ENCODE peak calls at places on chromosomes 6 and 20, in ten cellular contexts. C is astrocyte, R is astrocyte of the spinal cord, X is esophagus muscularis mucosa, K is HL-60, I is WERI-Rb-1, E is heart left ventricle, O is neural progenitor cell, P is glutamatergic neuron, U is fibroblast of the aortic adventitia. Q is an unnamed sample.

GRCh38 chr6:87756858-87757257 is 54.8 kb upstream of the AKIRIN2 start:
- DNase-seq in C (peak; percentile 96), R (peak; percentile 76), X (no peak), K (peak; percentile 97), I (peak; percentile 18), E (no peak), O (no peak), P (no peak), U (peak; percentile 90), Q (no peak)

GRCh38 chr20:8721098-8721497 is 347.8 kb upstream of the PLCB4 start:
- DNase-seq in C (peak; percentile 33), R (peak; percentile 63), X (no peak), K (peak; percentile 41), I (peak; percentile 53), E (peak; percentile 49), O (peak; percentile 71), P (peak; percentile 40), U (peak; percentile 81), Q (no peak)

GRCh38 chr6:38713812-38714211 is 1.3 kb upstream of the DNAH8 start:
- DNase-seq in C (no peak), R (no peak), X (no peak), K (peak; percentile 87), I (no peak), E (no peak), O (no peak), P (no peak), U (no peak), Q (no peak)

GRCh38 chr6:35477551-35478179 is 9.5 kb downstream of the RPL10A start:
- DNase-seq in C (no peak), R (no peak), X (no peak), K (no peak), I (no peak), E (peak; percentile 7), O (no peak), P (no peak), U (no peak), Q (no peak)

GRCh38 chr6:36752187-36752885 is 54.7 kb downstream of the RAB44 start:
- DNase-seq in C (no peak), R (no peak), X (no peak), K (no peak), I (peak; percentile 98), E (no peak), O (no peak), P (no peak), U (no peak), Q (no peak)

GRCh38 chr20:31962741-31963140 is 5.2 kb upstream of the XKR7 start:
- DNase-seq in C (no peak), R (no peak), X (no peak), K (no peak), I (peak; percentile 87), E (no peak), O (no peak), P (peak; percentile 90), U (no peak), Q (no peak)

GRCh38 chr20:31544600-31544999 is 30.4 kb downstream of the HM13 start:
- DNase-seq in C (no peak), R (no peak), X (no peak), K (no peak), I (no peak), E (no peak), O (no peak), P (no peak), U (no peak), Q (no peak)

GRCh38 chr20:17871861-17872260 is 96.7 kb downstream of the SNX5 start:
- DNase-seq in C (no peak), R (no peak), X (no peak), K (no peak), I (no peak), E (no peak), O (no peak), P (no peak), U (no peak), Q (no peak)

GRCh38 chr20:44814937-44815336 is 4.6 kb upstream of the RIMS4 start:
- DNase-seq in C (no peak), R (no peak), X (no peak), K (no peak), I (no peak), E (no peak), O (no peak), P (no peak), U (no peak), Q (no peak)

GRCh38 chr6:105896821-105897095 is 189.4 kb upstream of the PRDM1 start:
- DNase-seq in C (no peak), R (no peak), X (peak; percentile 62), K (no peak), I (no peak), E (no peak), O (no peak), P (no peak), U (no peak), Q (no peak)

GRCh38 chr6:33967966-33968724 is 164.3 kb upstream of the MLN start:
- DNase-seq in C (no peak), R (no peak), X (no peak), K (no peak), I (peak; percentile 90), E (no peak), O (peak; percentile 67), P (no peak), U (no peak), Q (no peak)

GRCh38 chr6:12275084-12275483 is 15.1 kb upstream of the EDN1 start:
- DNase-seq in C (peak; percentile 50), R (no peak), X (no peak), K (no peak), I (no peak), E (no peak), O (no peak), P (no peak), U (no peak), Q (no peak)

GRCh38 chr6:135506270-135506997 is 8.9 kb upstream of the AHI1 start:
- DNase-seq in C (peak; percentile 43), R (peak; percentile 65), X (no peak), K (peak; percentile 21), I (peak; percentile 13), E (no peak), O (peak; percentile 37), P (no peak), U (peak; percentile 82), Q (no peak)

GRCh38 chr20:61073376-61073775 is 178.7 kb upstream of the CDH4 start:
- DNase-seq in C (no peak), R (no peak), X (no peak), K (no peak), I (no peak), E (no peak), O (no peak), P (no peak), U (no peak), Q (no peak)

GRCh38 chr6:119110601-119111548 is 32.4 kb upstream of the FAM184A start:
- DNase-seq in C (peak; percentile 74), R (peak; percentile 70), X (peak; percentile 34), K (peak; percentile 36), I (peak; percentile 44), E (no peak), O (peak; percentile 36), P (no peak), U (peak; percentile 77), Q (peak; percentile 18)

DNA sequence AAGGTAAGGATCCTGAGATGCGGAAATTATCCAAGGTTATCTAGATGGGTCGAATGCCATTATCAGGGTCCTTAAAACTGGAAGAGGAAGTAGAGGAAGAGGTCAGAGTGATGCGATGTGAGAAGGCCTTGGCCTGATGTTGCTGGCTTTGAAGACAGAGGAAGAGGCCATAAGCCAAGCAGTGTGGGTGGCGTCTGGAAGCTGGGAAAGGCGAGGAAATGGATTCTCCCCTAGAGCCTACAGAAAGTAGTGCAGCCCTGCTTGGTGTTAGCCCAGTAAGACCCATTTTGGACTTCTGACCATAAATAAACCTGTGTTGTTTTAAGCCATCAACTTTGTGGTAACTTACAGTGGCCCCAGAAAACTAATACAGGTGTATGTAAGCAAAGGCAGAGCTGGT is 2.0 kb downstream of the SRXN1 start:
- DNase-seq in C (no peak), R (no peak), X (no peak), K (no peak), I (no peak), E (no peak), O (no peak), P (no peak), U (peak; percentile 42), Q (no peak)
- TF ChIP-seq CTCF in C (peak; percentile 22), R (peak; percentile 20), X (peak; percentile 18), K (no peak), I (no peak), E (no peak), O (peak; percentile 8), P (peak; percentile 18), U (peak; percentile 42), Q (no peak)

DNA sequence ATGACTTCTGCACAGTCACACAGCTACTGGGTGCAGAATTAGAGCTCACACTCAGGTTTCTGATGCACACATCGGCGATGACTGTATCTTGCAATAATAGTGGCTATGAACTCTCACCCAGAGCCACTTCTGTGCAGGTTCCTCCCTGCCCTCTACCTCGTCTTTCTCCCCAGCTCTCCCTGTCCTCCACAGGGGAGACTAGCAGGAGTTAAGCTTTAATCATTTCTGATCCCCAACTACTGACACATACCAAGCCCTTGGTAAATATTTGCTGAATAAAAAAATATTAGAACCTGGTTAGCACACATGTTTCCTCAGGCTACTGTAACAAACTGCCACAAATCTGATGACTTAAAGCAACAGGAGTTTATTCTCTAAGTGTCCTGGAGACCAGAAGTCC is 222.7 kb upstream of the FOXA2 start:
- DNase-seq in C (no peak), R (no peak), X (no peak), K (no peak), I (no peak), E (no peak), O (no peak), P (no peak), U (no peak), Q (no peak)
- TF ChIP-seq CTCF in C (no peak), R (no peak), X (no peak), K (no peak), I (no peak), E (no peak), O (no peak), P (no peak), U (no peak), Q (no peak)

GRCh38 chr6:5275497-5275896 is 14.2 kb downstream of the FARS2 start:
- DNase-seq in C (no peak), R (no peak), X (no peak), K (no peak), I (no peak), E (no peak), O (no peak), P (no peak), U (peak; percentile 13), Q (no peak)
- TF ChIP-seq CTCF in C (no peak), R (peak; percentile 12), X (no peak), K (no peak), I (no peak), E (no peak), O (no peak), P (no peak), U (no peak), Q (peak; percentile 28)

DNA sequence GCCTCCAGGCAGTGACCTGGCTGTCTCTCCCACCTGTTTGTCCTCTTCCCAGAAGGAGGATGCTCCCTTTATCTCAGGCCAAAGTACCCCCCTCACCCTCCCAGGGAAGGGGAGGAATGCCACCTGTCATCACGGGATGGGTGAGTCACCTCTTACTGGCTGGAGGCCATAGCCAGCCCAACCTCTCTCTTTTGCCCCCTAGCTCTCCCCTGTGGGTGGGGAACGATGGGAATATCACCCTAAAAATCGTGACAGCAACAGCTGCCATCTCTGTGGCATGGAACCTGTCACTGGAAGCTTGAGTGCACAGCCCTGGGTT is 137.5 kb upstream of the PTPN1 start:
- DNase-seq in C (peak; percentile 7), R (no peak), X (no peak), K (no peak), I (no peak), E (no peak), O (no peak), P (no peak), U (no peak), Q (no peak)
- TF ChIP-seq CTCF in C (no peak), R (no peak), X (no peak), K (no peak), I (no peak), E (no peak), O (no peak), P (no peak), U (no peak), Q (no peak)

Q was measured in D721Med.